ENCODE peak calls at places on chromosomes 16 and 17, in ten cellular contexts. One of them, this sample, is unnamed.

GRCh38 chr17:77888242-77889134 is 70.0 kb upstream of the TNRC6C start:
- DNase-seq in kidney tubule cell: no peak
- DNase-seq in GM23248: peak
- DNase-seq in T follicular helper cell: no peak
- DNase-seq in cardiac muscle cell: no peak
- DNase-seq in cerebellum: no peak
- DNase-seq in LHCN-M2: no peak
- DNase-seq in epithelial cell of esophagus: no peak
- DNase-seq in breast epithelium: no peak
- DNase-seq in stimulated activated naive CD4-positive, alpha-beta T cell: no peak
- DNase-seq in this sample: no peak

GRCh38 chr17:27390540-27390939 is 65.7 kb upstream of the KSR1 start:
- DNase-seq in kidney tubule cell: no peak
- DNase-seq in T follicular helper cell: no peak
- DNase-seq in LHCN-M2: no peak
- DNase-seq in cerebellum: no peak
- DNase-seq in stimulated activated naive CD4-positive, alpha-beta T cell: no peak
- DNase-seq in cardiac muscle cell: no peak
- DNase-seq in epithelial cell of esophagus: no peak
- DNase-seq in GM23248: peak
- DNase-seq in breast epithelium: no peak
- DNase-seq in this sample: no peak

GRCh38 chr17:56891751-56892150 is 22.1 kb downstream of the TRIM25 start:
- DNase-seq in kidney tubule cell: no peak
- DNase-seq in LHCN-M2: no peak
- DNase-seq in stimulated activated naive CD4-positive, alpha-beta T cell: peak
- DNase-seq in T follicular helper cell: peak
- DNase-seq in GM23248: peak
- DNase-seq in epithelial cell of esophagus: no peak
- DNase-seq in cardiac muscle cell: no peak
- DNase-seq in breast epithelium: no peak
- DNase-seq in cerebellum: no peak
- DNase-seq in this sample: peak

GRCh38 chr16:19698480-19699465 is 19.3 kb downstream of the KNOP1 start:
- DNase-seq in GM23248: peak
- DNase-seq in cardiac muscle cell: no peak
- DNase-seq in cerebellum: no peak
- DNase-seq in T follicular helper cell: no peak
- DNase-seq in breast epithelium: no peak
- DNase-seq in stimulated activated naive CD4-positive, alpha-beta T cell: no peak
- DNase-seq in LHCN-M2: no peak
- DNase-seq in kidney tubule cell: peak
- DNase-seq in epithelial cell of esophagus: peak
- DNase-seq in this sample: no peak

GRCh38 chr17:4566785-4567184 is 6.4 kb upstream of the GGT6 start:
- DNase-seq in LHCN-M2: peak
- DNase-seq in T follicular helper cell: no peak
- DNase-seq in breast epithelium: no peak
- DNase-seq in epithelial cell of esophagus: peak
- DNase-seq in cardiac muscle cell: peak
- DNase-seq in kidney tubule cell: peak
- DNase-seq in cerebellum: peak
- DNase-seq in stimulated activated naive CD4-positive, alpha-beta T cell: peak
- DNase-seq in GM23248: peak
- DNase-seq in this sample: no peak

GRCh38 chr17:70076189-70076588 is 1.2 kb downstream of the KCNJ16 start:
- DNase-seq in GM23248: peak
- DNase-seq in stimulated activated naive CD4-positive, alpha-beta T cell: no peak
- DNase-seq in LHCN-M2: peak
- DNase-seq in breast epithelium: no peak
- DNase-seq in cerebellum: no peak
- DNase-seq in epithelial cell of esophagus: no peak
- DNase-seq in cardiac muscle cell: no peak
- DNase-seq in T follicular helper cell: no peak
- DNase-seq in kidney tubule cell: no peak
- DNase-seq in this sample: no peak

GRCh38 chr17:4796550-4796915 is 569 bp downstream of the PSMB6 start:
- DNase-seq in stimulated activated naive CD4-positive, alpha-beta T cell: no peak
- DNase-seq in T follicular helper cell: no peak
- DNase-seq in cardiac muscle cell: peak
- DNase-seq in LHCN-M2: peak
- DNase-seq in breast epithelium: no peak
- DNase-seq in GM23248: peak
- DNase-seq in epithelial cell of esophagus: peak
- DNase-seq in cerebellum: no peak
- DNase-seq in kidney tubule cell: peak
- DNase-seq in this sample: no peak

GRCh38 chr17:68456529-68457167 is 648 bp downstream of the WIPI1 start:
- DNase-seq in LHCN-M2: peak
- DNase-seq in breast epithelium: peak
- DNase-seq in GM23248: peak
- DNase-seq in epithelial cell of esophagus: peak
- DNase-seq in stimulated activated naive CD4-positive, alpha-beta T cell: no peak
- DNase-seq in T follicular helper cell: no peak
- DNase-seq in cerebellum: peak
- DNase-seq in kidney tubule cell: peak
- DNase-seq in cardiac muscle cell: peak
- DNase-seq in this sample: no peak

GRCh38 chr17:40646791-40647548 is 648 bp downstream of the SMARCE1 start:
- DNase-seq in epithelial cell of esophagus: peak
- DNase-seq in cardiac muscle cell: peak
- DNase-seq in stimulated activated naive CD4-positive, alpha-beta T cell: no peak
- DNase-seq in kidney tubule cell: peak
- DNase-seq in LHCN-M2: peak
- DNase-seq in T follicular helper cell: peak
- DNase-seq in GM23248: peak
- DNase-seq in cerebellum: no peak
- DNase-seq in breast epithelium: no peak
- DNase-seq in this sample: no peak

GRCh38 chr16:76444823-76445222 is 167.6 kb downstream of the CNTNAP4 start:
- DNase-seq in GM23248: no peak
- DNase-seq in epithelial cell of esophagus: no peak
- DNase-seq in cardiac muscle cell: no peak
- DNase-seq in cerebellum: no peak
- DNase-seq in T follicular helper cell: no peak
- DNase-seq in stimulated activated naive CD4-positive, alpha-beta T cell: no peak
- DNase-seq in LHCN-M2: no peak
- DNase-seq in breast epithelium: no peak
- DNase-seq in kidney tubule cell: no peak
- DNase-seq in this sample: no peak

GRCh38 chr16:47492428-47493357 is 31.6 kb downstream of the PHKB start:
- DNase-seq in epithelial cell of esophagus: no peak
- DNase-seq in breast epithelium: no peak
- DNase-seq in GM23248: peak
- DNase-seq in LHCN-M2: peak
- DNase-seq in T follicular helper cell: no peak
- DNase-seq in cerebellum: no peak
- DNase-seq in cardiac muscle cell: no peak
- DNase-seq in stimulated activated naive CD4-positive, alpha-beta T cell: no peak
- DNase-seq in kidney tubule cell: peak
- DNase-seq in this sample: no peak

GRCh38 chr17:73489991-73490390 is 154.3 kb downstream of the SDK2 start:
- DNase-seq in cardiac muscle cell: no peak
- DNase-seq in cerebellum: no peak
- DNase-seq in epithelial cell of esophagus: no peak
- DNase-seq in kidney tubule cell: no peak
- DNase-seq in stimulated activated naive CD4-positive, alpha-beta T cell: no peak
- DNase-seq in LHCN-M2: no peak
- DNase-seq in breast epithelium: no peak
- DNase-seq in GM23248: no peak
- DNase-seq in T follicular helper cell: no peak
- DNase-seq in this sample: no peak

GRCh38 chr17:16470302-16470701 is 21.7 kb downstream of the LRRC75A start:
- DNase-seq in stimulated activated naive CD4-positive, alpha-beta T cell: no peak
- DNase-seq in LHCN-M2: no peak
- DNase-seq in GM23248: no peak
- DNase-seq in cardiac muscle cell: no peak
- DNase-seq in T follicular helper cell: no peak
- DNase-seq in cerebellum: peak
- DNase-seq in kidney tubule cell: no peak
- DNase-seq in breast epithelium: no peak
- DNase-seq in epithelial cell of esophagus: no peak
- DNase-seq in this sample: no peak

GRCh38 chr16:66318505-66318904 is 48.0 kb upstream of the CDH5 start:
- DNase-seq in kidney tubule cell: no peak
- DNase-seq in T follicular helper cell: no peak
- DNase-seq in breast epithelium: no peak
- DNase-seq in cerebellum: no peak
- DNase-seq in LHCN-M2: no peak
- DNase-seq in epithelial cell of esophagus: no peak
- DNase-seq in GM23248: no peak
- DNase-seq in stimulated activated naive CD4-positive, alpha-beta T cell: no peak
- DNase-seq in cardiac muscle cell: no peak
- DNase-seq in this sample: no peak

GRCh38 chr16:17994027-17994426 is 342.5 kb downstream of the NPIPA8 start:
- DNase-seq in cerebellum: no peak
- DNase-seq in breast epithelium: no peak
- DNase-seq in GM23248: no peak
- DNase-seq in kidney tubule cell: no peak
- DNase-seq in epithelial cell of esophagus: no peak
- DNase-seq in stimulated activated naive CD4-positive, alpha-beta T cell: no peak
- DNase-seq in LHCN-M2: no peak
- DNase-seq in cardiac muscle cell: no peak
- DNase-seq in T follicular helper cell: no peak
- DNase-seq in this sample: no peak

GRCh38 chr17:62692721-62693431 is 65.4 kb downstream of the MRC2 start:
- DNase-seq in breast epithelium: no peak
- DNase-seq in cardiac muscle cell: peak
- DNase-seq in kidney tubule cell: no peak
- DNase-seq in cerebellum: no peak
- DNase-seq in epithelial cell of esophagus: no peak
- DNase-seq in LHCN-M2: no peak
- DNase-seq in GM23248: peak
- DNase-seq in stimulated activated naive CD4-positive, alpha-beta T cell: no peak
- DNase-seq in T follicular helper cell: no peak
- DNase-seq in this sample: no peak

GRCh38 chr17:61369751-61370150 is 29.9 kb upstream of the TBX2 start:
- DNase-seq in stimulated activated naive CD4-positive, alpha-beta T cell: no peak
- DNase-seq in cardiac muscle cell: no peak
- DNase-seq in GM23248: no peak
- DNase-seq in T follicular helper cell: no peak
- DNase-seq in cerebellum: no peak
- DNase-seq in LHCN-M2: no peak
- DNase-seq in breast epithelium: no peak
- DNase-seq in kidney tubule cell: no peak
- DNase-seq in epithelial cell of esophagus: no peak
- DNase-seq in this sample: no peak

GRCh38 chr17:948284-948852 is 31.2 kb downstream of the NXN start:
- DNase-seq in epithelial cell of esophagus: no peak
- DNase-seq in stimulated activated naive CD4-positive, alpha-beta T cell: no peak
- DNase-seq in T follicular helper cell: no peak
- DNase-seq in kidney tubule cell: peak
- DNase-seq in cerebellum: no peak
- DNase-seq in breast epithelium: no peak
- DNase-seq in cardiac muscle cell: no peak
- DNase-seq in GM23248: no peak
- DNase-seq in LHCN-M2: no peak
- DNase-seq in this sample: no peak

GRCh38 chr17:34761646-34762045 is 182.3 kb downstream of the TMEM132E start:
- DNase-seq in LHCN-M2: no peak
- DNase-seq in kidney tubule cell: no peak
- DNase-seq in GM23248: no peak
- DNase-seq in cerebellum: no peak
- DNase-seq in T follicular helper cell: no peak
- DNase-seq in cardiac muscle cell: no peak
- DNase-seq in stimulated activated naive CD4-positive, alpha-beta T cell: no peak
- DNase-seq in epithelial cell of esophagus: no peak
- DNase-seq in breast epithelium: no peak
- DNase-seq in this sample: no peak

GRCh38 chr17:30368896-30369720 is 9.6 kb upstream of the CPD start:
- DNase-seq in cardiac muscle cell: no peak
- DNase-seq in stimulated activated naive CD4-positive, alpha-beta T cell: no peak
- DNase-seq in breast epithelium: no peak
- DNase-seq in epithelial cell of esophagus: no peak
- DNase-seq in kidney tubule cell: no peak
- DNase-seq in cerebellum: no peak
- DNase-seq in LHCN-M2: no peak
- DNase-seq in T follicular helper cell: no peak
- DNase-seq in GM23248: no peak
- DNase-seq in this sample: no peak

GRCh38 chr17:68704897-68705296 is 103.7 kb upstream of the FAM20A start:
- DNase-seq in GM23248: peak
- DNase-seq in breast epithelium: no peak
- DNase-seq in cardiac muscle cell: no peak
- DNase-seq in kidney tubule cell: no peak
- DNase-seq in cerebellum: no peak
- DNase-seq in stimulated activated naive CD4-positive, alpha-beta T cell: no peak
- DNase-seq in T follicular helper cell: no peak
- DNase-seq in LHCN-M2: peak
- DNase-seq in epithelial cell of esophagus: no peak
- DNase-seq in this sample: no peak

GRCh38 chr17:42845918-42846593 is 1.7 kb downstream of the AOC2 start:
- DNase-seq in kidney tubule cell: peak
- DNase-seq in cerebellum: no peak
- DNase-seq in breast epithelium: no peak
- DNase-seq in epithelial cell of esophagus: no peak
- DNase-seq in stimulated activated naive CD4-positive, alpha-beta T cell: no peak
- DNase-seq in cardiac muscle cell: no peak
- DNase-seq in LHCN-M2: peak
- DNase-seq in GM23248: no peak
- DNase-seq in T follicular helper cell: no peak
- DNase-seq in this sample: no peak

This sample was measured in effector memory CD4-positive, alpha-beta T cell.